ENCODE peak calls at places on chromosome 14, in four cellular contexts. A is IMR-90, G is K562, O is GM12891. C is an unnamed sample.

GRCh38 chr14:76203086-76204001 is 51.6 kb downstream of the GPATCH2L start:
- DNase-seq in O (no peak), A (peak; percentile 100), G (no peak), C (peak; percentile 77)

GRCh38 chr14:95174184-95174804 is 17.0 kb upstream of the DICER1 start:
- DNase-seq in O (no peak), G (no peak), A (peak; percentile 15), C (no peak)

GRCh38 chr14:55117816-55118441 is 11.1 kb upstream of the LGALS3 start:
- DNase-seq in G (peak; percentile 22), O (no peak), A (no peak), C (no peak)

GRCh38 chr14:22848391-22849164 is 12.2 kb downstream of the MMP14 start:
- DNase-seq in G (no peak), A (peak; percentile 92), O (peak; percentile 32), C (no peak)

GRCh38 chr14:71322660-71323250 is 415.5 kb downstream of the PCNX1 start:
- DNase-seq in G (no peak), O (no peak), A (peak; percentile 67), C (no peak)

GRCh38 chr14:81371802-81372201 is 28.3 kb downstream of the STON2 start:
- DNase-seq in A (no peak), O (no peak), G (no peak), C (no peak)

GRCh38 chr14:100296106-100296651 is 10.1 kb downstream of the SLC25A29 start:
- DNase-seq in A (no peak), O (no peak), G (no peak), C (no peak)

GRCh38 chr14:67285876-67286452 is 44.7 kb downstream of the PALS1 start:
- DNase-seq in G (peak; percentile 7), A (peak; percentile 64), O (no peak), C (peak; percentile 59)

GRCh38 chr14:32635103-32635719 is 303.5 kb upstream of the NPAS3 start:
- DNase-seq in A (peak; percentile 57), G (no peak), O (no peak), C (no peak)

GRCh38 chr14:44370727-44371126 is 136.4 kb downstream of the FSCB start:
- DNase-seq in A (no peak), G (no peak), O (no peak), C (no peak)

GRCh38 chr14:53152627-53152908 is 555 bp downstream of the DDHD1 start:
- DNase-seq in G (no peak), A (no peak), O (peak; percentile 28), C (peak; percentile 35)

GRCh38 chr14:82759691-82760090 is 1226.0 kb upstream of the SEL1L start:
- DNase-seq in O (no peak), A (no peak), G (no peak), C (no peak)

GRCh38 chr14:90568405-90568804 is 171.6 kb downstream of the CALM1 start:
- DNase-seq in G (no peak), A (no peak), O (no peak), C (no peak)

GRCh38 chr14:71142375-71143038 is 235.2 kb downstream of the PCNX1 start:
- DNase-seq in O (no peak), G (no peak), A (peak; percentile 98), C (no peak)

GRCh38 chr14:79016828-79017505 is 846.8 kb downstream of the NRXN3 start:
- DNase-seq in O (no peak), A (peak; percentile 88), G (no peak), C (peak; percentile 19)

GRCh38 chr14:99595034-99595433 is 9.0 kb downstream of the CCDC85C start:
- DNase-seq in A (no peak), O (no peak), G (no peak), C (no peak)

GRCh38 chr14:55094630-55095157 is 34.4 kb upstream of the LGALS3 start:
- DNase-seq in A (peak; percentile 85), O (no peak), G (no peak), C (no peak)

GRCh38 chr14:56126514-56126913 is 8.3 kb downstream of the PELI2 start:
- DNase-seq in O (no peak), A (no peak), G (no peak), C (no peak)

GRCh38 chr14:106875503-106875902 is 1349.1 kb downstream of the TMEM121 start:
- DNase-seq in O (no peak), A (no peak), G (no peak), C (no peak)

GRCh38 chr14:105493921-105494605 is 3.0 kb downstream of the TEDC1 start:
- DNase-seq in G (no peak), O (no peak), A (no peak), C (no peak)

GRCh38 chr14:22613736-22614239 is 15.7 kb downstream of the ABHD4 start:
- DNase-seq in O (no peak), A (no peak), G (no peak), C (no peak)

GRCh38 chr14:60350366-60350720 is 101.3 kb downstream of the PPM1A start:
- DNase-seq in A (no peak), O (no peak), G (no peak), C (no peak)

GRCh38 chr14:73227812-73228781 is 9.2 kb upstream of the PAPLN start:
- DNase-seq in A (peak; percentile 95), O (no peak), G (no peak), C (peak; percentile 92)

GRCh38 chr14:85764809-85765208 is 234.9 kb downstream of the FLRT2 start:
- DNase-seq in G (no peak), O (no peak), A (no peak), C (no peak)

DNA sequence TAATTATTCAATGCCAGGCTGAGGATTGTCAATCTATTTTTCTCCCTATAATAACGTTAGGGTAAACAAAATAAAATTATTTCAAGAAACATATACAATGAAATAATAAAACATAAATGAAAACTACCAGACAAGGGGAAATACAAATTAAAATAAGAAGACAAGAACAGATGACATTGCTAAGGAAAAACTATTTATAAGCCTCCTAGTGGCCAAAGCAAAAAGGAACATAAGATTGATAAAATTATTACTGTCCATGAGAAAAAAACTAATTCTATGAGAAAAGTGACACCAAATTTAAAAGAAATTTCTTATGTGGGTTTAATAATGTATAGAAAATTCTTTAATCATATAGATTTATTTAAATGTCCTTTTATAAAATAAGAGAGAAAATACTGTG is 294.7 kb downstream of the TTC6 start:
- DNase-seq in O (no peak), G (no peak), A (no peak), C (no peak)
- TF ChIP-seq POLR2A in O (no peak), G (no peak), A (no peak), C (no peak)

GRCh38 chr14:37544407-37544806 is 50.6 kb downstream of the FOXA1 start:
- DNase-seq in G (no peak), O (no peak), A (no peak), C (no peak)

GRCh38 chr14:37545174-37545573 is 49.9 kb downstream of the FOXA1 start:
- DNase-seq in G (no peak), A (peak; percentile 8), O (no peak), C (no peak)

DNA sequence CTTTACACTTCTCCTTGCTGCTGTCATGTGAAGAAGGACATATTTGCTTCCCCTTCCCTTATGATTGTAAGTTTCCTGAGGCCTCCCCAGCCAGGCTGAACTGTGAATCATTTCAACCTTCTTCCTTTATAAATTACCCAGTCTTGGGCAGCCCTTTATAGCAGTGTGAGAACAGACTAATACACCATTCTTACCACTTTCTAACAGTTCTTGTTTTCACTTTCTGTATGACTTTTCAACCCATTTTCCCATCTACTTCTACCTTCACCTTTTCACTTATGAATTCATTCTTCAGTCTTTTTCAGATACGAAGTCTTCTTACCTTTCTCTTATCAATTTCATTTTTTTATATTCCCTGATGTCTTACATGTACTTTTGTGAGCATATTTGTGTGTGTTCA is 55.1 kb downstream of the FOXA1 start:
- DNase-seq in A (no peak), G (no peak), O (no peak), C (no peak)
- TF ChIP-seq POLR2A in A (no peak), G (no peak), O (no peak), C (no peak)

DNA sequence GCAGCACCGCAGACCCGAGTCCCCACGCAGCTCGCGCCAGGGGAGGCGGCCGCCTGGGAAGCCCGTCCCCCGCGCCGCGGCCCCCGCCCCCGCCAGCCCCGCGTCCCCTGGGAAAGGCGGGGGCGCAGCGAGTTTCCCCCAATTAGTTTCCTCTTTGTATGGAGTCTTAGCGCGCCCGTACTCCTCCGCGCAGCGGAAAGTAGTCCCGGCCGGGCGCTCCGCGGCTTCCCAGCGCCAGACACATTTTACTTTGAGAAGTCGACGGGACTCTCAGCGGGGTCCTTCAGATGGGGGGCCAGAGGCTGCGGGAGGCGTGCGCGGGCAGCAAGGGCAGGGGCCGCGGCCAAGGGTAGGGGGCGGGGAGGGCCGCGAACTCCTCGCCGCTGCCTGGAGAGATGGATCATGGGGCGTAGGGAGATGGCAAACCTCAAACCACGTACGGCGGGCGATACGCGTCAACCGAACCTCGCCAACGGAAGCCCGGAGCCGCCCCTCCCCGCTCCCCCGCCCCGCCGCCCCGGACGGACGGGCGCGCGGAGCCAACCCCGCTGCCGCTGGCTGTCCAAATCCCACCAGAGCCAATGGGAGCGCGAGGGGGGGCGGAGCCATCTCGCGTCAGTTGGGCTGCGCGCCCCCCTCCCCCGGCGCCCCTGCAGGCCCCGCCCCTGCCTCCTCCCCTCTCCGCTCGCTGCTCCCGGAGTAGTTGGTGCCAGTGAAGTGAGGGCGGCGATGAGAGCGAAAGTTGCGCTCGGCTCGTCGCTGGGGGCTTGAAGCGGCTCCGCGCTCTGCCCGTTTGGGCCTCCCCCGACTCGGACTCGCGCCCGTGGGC is at the start of gene RCOR1:
- DNase-seq in O (peak; percentile 95), A (peak; percentile 97), G (peak; percentile 91), C (peak; percentile 97)
- TF ChIP-seq POLR2A in O (peak; percentile 71), A (peak; percentile 98), G (peak; percentile 68), C (peak; percentile 95)

DNA sequence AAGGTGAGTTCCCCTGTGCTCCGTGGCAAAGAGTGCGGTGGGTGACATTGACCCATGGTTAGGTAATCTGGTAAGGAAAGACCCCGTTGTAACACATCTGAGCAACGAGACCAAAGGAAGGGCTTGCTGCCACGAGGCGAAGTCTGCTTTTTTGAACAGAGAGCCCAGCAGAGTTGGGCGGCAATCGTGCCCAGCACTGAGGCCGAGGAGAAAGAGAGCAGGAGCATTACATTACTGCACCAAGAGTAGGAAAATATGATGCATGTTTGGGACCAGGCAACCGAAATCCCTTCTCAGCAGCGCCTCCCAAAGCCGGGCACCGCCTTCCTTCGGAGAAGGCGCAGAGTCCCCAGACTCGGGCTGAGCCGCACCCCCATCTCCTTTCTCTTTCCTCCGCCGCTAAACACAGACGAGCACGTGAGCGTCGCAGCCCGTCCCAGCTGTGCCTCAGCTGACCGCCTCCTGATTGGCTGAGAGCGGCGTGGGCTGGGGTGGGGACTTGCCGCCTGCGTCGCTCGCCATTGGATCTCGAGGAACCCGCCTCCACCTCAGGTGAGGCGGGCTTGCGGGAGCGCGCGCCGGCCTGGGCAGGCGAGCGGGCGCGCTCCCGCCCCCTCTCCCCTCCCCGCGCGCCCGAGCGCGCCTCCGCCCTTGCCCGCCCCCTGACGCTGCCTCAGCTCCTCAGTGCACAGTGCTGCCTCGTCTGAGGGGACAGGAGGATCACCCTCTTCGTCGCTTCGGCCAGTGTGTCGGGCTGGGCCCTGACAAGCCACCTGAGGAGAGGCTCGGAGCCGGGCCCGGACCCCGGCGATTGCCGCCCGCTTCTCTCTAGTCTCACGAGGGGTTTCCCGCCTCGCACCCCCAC is at the start of gene HIF1A:
- DNase-seq in G (peak; percentile 96), O (peak; percentile 91), A (peak; percentile 99), C (peak; percentile 93)
- TF ChIP-seq POLR2A in G (peak; percentile 89), O (peak; percentile 98), A (peak; percentile 97), C (peak; percentile 95)

DNA sequence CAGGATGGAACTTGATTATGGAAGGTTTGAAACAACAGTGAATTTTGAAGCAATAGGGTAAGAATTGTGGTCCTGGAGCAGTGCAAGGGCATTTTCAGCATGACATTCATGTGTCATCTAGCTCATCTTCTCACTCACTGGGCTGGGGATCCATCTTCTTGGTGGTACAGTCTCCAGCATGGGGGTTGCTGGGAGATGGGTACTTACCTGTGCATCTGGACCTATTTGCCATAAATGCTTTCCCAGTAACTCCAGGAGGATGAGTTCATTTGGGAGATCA is 7.2 kb downstream of the HSP90AA1 start:
- DNase-seq in O (no peak), G (no peak), A (no peak), C (no peak)
- TF ChIP-seq POLR2A in O (no peak), G (no peak), A (no peak), C (no peak)